ENCODE peak calls at places on chromosomes 16 and 17, in four cellular contexts. U is neural progenitor cell, X is B cell, N is MM.1S. H is an unnamed sample.

GRCh38 chr16:31135535-31136286 is at the start of gene PRSS8:
- DNase-seq in U (peak; percentile 47), X (no peak), N (no peak), H (no peak)

GRCh38 chr17:70622382-70623260 is 453.3 kb downstream of the KCNJ2 start:
- DNase-seq in U (peak; percentile 81), X (peak; percentile 3), N (no peak), H (peak; percentile 50)

GRCh38 chr16:85321856-85322271 is 209.6 kb upstream of the CIBAR2 start:
- DNase-seq in U (no peak), X (no peak), N (no peak), H (no peak)

GRCh38 chr17:75785770-75786538 is 1.3 kb downstream of the UNK start:
- DNase-seq in U (no peak), X (no peak), N (no peak), H (no peak)

GRCh38 chr17:12963505-12963904 is 54.3 kb downstream of the ELAC2 start:
- DNase-seq in U (no peak), X (no peak), N (no peak), H (no peak)

GRCh38 chr16:53041196-53041977 is 11.3 kb downstream of the CHD9NB start:
- DNase-seq in U (peak; percentile 40), X (no peak), N (no peak), H (no peak)

GRCh38 chr17:31858647-31859486 is at the start of gene COPRS:
- DNase-seq in U (peak; percentile 96), X (peak; percentile 87), N (peak; percentile 87), H (peak; percentile 96)

GRCh38 chr16:54931757-54932660 is 1.3 kb downstream of the IRX5 start:
- DNase-seq in U (peak; percentile 47), X (peak; percentile 10), N (no peak), H (peak; percentile 23)

GRCh38 chr16:22161999-22162657 is at the start of gene SDR42E2:
- DNase-seq in U (peak; percentile 73), X (peak; percentile 54), N (peak; percentile 53), H (peak; percentile 50)

GRCh38 chr17:77915594-77916021 is 42.9 kb upstream of the TNRC6C start:
- DNase-seq in U (peak; percentile 1), X (no peak), N (no peak), H (no peak)

GRCh38 chr17:76725580-76726230 is 701 bp downstream of the JMJD6 start:
- DNase-seq in U (no peak), X (peak; percentile 78), N (peak; percentile 67), H (peak; percentile 67)

GRCh38 chr17:74490716-74491115 is 24.3 kb downstream of the CD300A start:
- DNase-seq in U (no peak), X (no peak), N (no peak), H (peak; percentile 2)

GRCh38 chr17:49997773-49998703 is 3.0 kb upstream of the DLX3 start:
- DNase-seq in U (peak; percentile 94), X (peak; percentile 90), N (peak; percentile 82), H (peak; percentile 87)

GRCh38 chr16:4924593-4925378 is 12.2 kb downstream of the PPL start:
- DNase-seq in U (peak; percentile 42), X (no peak), N (no peak), H (no peak)

GRCh38 chr17:44759096-44759915 is 518 bp downstream of the ADAM11 start:
- DNase-seq in U (peak; percentile 25), X (peak; percentile 26), N (no peak), H (peak; percentile 56)

GRCh38 chr16:27568077-27568476 is 18.1 kb downstream of the KATNIP start:
- DNase-seq in U (no peak), X (no peak), N (no peak), H (no peak)

GRCh38 chr16:24977673-24978065 is 37.5 kb downstream of the ARHGAP17 start:
- DNase-seq in U (no peak), X (no peak), N (no peak), H (no peak)

GRCh38 chr16:84916850-84917249 is 94.5 kb downstream of the ZDHHC7 start:
- DNase-seq in U (no peak), X (no peak), N (no peak), H (no peak)

GRCh38 chr17:6374761-6375312 is 60.1 kb downstream of the AIPL1 start:
- DNase-seq in U (peak; percentile 67), X (no peak), N (no peak), H (peak; percentile 27)

GRCh38 chr17:57423541-57423940 is 167.2 kb downstream of the MSI2 start:
- DNase-seq in U (no peak), X (no peak), N (no peak), H (no peak)

GRCh38 chr17:43917348-43918025 is 10.2 kb upstream of the MPP2 start:
- DNase-seq in U (peak; percentile 66), X (peak; percentile 64), N (peak; percentile 80), H (peak; percentile 58)

GRCh38 chr17:47604268-47604927 is 45.3 kb upstream of the KPNB1 start:
- DNase-seq in U (no peak), X (no peak), N (peak; percentile 63), H (no peak)

GRCh38 chr17:49013311-49014205 is 16.4 kb downstream of the IGF2BP1 start:
- DNase-seq in U (peak; percentile 95), X (no peak), N (no peak), H (no peak)

GRCh38 chr16:58152246-58152868 is 23.2 kb upstream of the CFAP20 start:
- DNase-seq in U (no peak), X (no peak), N (no peak), H (no peak)

GRCh38 chr16:81621496-81621895 is 157.6 kb upstream of the PLCG2 start:
- DNase-seq in U (no peak), X (no peak), N (no peak), H (no peak)

GRCh38 chr16:81626181-81626674 is 152.9 kb upstream of the PLCG2 start:
- DNase-seq in U (no peak), X (no peak), N (no peak), H (no peak)

GRCh38 chr16:81625544-81626152 is 153.4 kb upstream of the PLCG2 start:
- DNase-seq in U (no peak), X (no peak), N (no peak), H (peak; percentile 73)

GRCh38 chr16:81624718-81625543 is 154.2 kb upstream of the PLCG2 start:
- DNase-seq in U (no peak), X (no peak), N (no peak), H (no peak)

GRCh38 chr16:81623365-81624102 is 155.6 kb upstream of the PLCG2 start:
- DNase-seq in U (peak; percentile 73), X (peak; percentile 67), N (peak; percentile 65), H (peak; percentile 78)
- TF ChIP-seq CTCF in U (peak; percentile 71), X (peak; percentile 65), N (peak; percentile 61), H (peak; percentile 70)

GRCh38 chr16:8374032-8374431 is 216.3 kb downstream of the TMEM114 start:
- DNase-seq in U (no peak), X (no peak), N (no peak), H (no peak)
- TF ChIP-seq CTCF in U (peak; percentile 51), X (no peak), N (no peak), H (no peak)

GRCh38 chr16:72013389-72013788 is 4.8 kb downstream of the DHODH start:
- DNase-seq in U (no peak), X (no peak), N (no peak), H (no peak)

GRCh38 chr16:72009779-72010178 is 1.2 kb downstream of the DHODH start:
- DNase-seq in U (no peak), X (no peak), N (no peak), H (no peak)

GRCh38 chr16:72012607-72013006 is 4.1 kb downstream of the DHODH start:
- DNase-seq in U (no peak), X (no peak), N (no peak), H (no peak)

GRCh38 chr16:72013888-72014538 is 5.5 kb downstream of the DHODH start:
- DNase-seq in U (peak; percentile 23), X (no peak), N (no peak), H (no peak)

GRCh38 chr16:72008424-72009216 is at the start of gene DHODH:
- DNase-seq in U (peak; percentile 99), X (peak; percentile 98), N (peak; percentile 98), H (peak; percentile 99)
- TF ChIP-seq CTCF in U (no peak), X (no peak), N (no peak), H (no peak)

GRCh38 chr16:2386990-2387389 is 42.3 kb upstream of the CCNF start:
- DNase-seq in U (peak; percentile 17), X (no peak), N (no peak), H (no peak)
- TF ChIP-seq CTCF in U (peak; percentile 41), X (no peak), N (no peak), H (no peak)

DNA sequence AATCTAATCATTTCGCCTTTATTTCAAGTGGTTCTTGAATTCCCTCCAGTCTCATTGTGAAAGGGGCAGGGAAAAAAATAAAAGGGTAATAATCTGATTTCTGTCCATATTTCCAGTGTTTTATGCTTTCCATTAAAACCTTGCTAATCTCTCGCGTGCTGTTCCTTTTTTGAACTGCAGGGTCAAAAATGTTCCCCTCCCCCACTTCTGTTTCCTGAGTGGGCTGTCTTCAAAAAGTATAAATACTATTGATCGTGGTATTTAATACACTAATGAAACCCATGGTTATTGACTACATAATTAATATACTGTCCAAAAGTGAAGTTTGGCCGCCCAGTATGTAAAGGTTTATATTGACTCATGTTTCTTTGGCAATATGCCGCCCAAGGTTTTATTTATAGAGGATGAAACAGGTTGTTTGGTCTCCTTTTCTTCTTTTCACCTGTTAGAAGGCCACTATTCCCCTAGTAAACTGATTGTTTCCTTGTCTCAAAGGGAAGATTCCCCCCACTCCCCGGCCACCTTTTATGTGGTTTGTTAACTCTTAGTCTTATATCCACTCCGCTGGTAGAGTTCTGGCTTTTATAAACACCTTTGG is 69.7 kb downstream of the RPA1 start:
- DNase-seq in U (no peak), X (no peak), N (no peak), H (no peak)
- TF ChIP-seq CTCF in U (no peak), X (no peak), N (no peak), H (no peak)

DNA sequence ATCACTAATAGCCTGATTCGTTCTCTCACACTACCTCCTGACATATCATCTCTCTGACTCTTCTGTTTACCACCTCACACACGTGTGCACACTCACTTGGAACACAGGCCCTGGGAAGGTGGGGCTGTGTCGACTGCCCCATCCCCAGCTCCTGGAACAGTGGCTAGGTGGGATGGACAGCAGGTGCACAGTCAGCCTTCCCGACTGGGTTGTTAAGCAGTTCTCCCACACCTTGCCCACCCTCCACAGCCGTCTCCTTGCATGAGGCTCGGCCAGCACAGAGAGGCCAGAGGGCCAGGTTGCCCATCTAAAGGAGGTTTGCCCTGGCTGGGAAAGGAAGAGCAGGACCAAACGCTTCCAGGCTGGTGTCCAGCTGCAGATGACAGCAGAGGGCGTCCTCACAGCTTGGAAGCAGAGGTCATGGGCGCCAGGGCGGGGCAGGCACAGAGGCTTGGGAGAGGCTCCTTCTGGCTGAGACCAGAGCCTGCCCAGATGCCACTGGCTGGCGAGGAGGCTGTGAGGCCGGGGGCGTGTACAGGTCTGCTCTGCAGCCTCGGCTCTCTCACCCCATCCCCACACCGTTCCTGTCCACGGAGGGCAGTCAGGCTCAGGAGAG is 92.8 kb downstream of the AMFR start:
- DNase-seq in U (peak; percentile 58), X (no peak), N (peak; percentile 39), H (no peak)
- TF ChIP-seq CTCF in U (peak; percentile 38), X (no peak), N (peak; percentile 44), H (peak; percentile 46)

H was measured in GM13977.